ENCODE peak calls at places on chromosomes 7 and 10, in seven cellular contexts. U, E, F, T, N, C and Y are unnamed samples.

GRCh38 chr7:133081119-133081604 is 728 bp downstream of the CHCHD3 start:
- DNase-seq in N (peak; percentile 22), U (no peak), E (peak; percentile 26), T (no peak), C (peak; percentile 12), F (peak; percentile 21), Y (peak; percentile 38)

GRCh38 chr7:2537981-2538851 is 17.1 kb downstream of the BRAT1 start:
- DNase-seq in N (no peak), C (no peak), T (no peak), U (no peak), E (no peak), F (peak; percentile 30), Y (no peak)

GRCh38 chr10:88934900-88935672 is 17.5 kb downstream of the ACTA2 start:
- DNase-seq in N (peak; percentile 78), T (peak; percentile 76), U (peak; percentile 82), F (peak; percentile 70), E (peak; percentile 67), C (peak; percentile 92), Y (peak; percentile 84)

GRCh38 chr10:1556496-1556895 is 180.8 kb downstream of the ADARB2 start:
- DNase-seq in U (no peak), T (no peak), E (no peak), C (no peak), F (no peak), N (no peak), Y (no peak)

GRCh38 chr10:132444877-132445351 is 47.9 kb downstream of the PWWP2B start:
- DNase-seq in E (no peak), U (no peak), T (no peak), F (no peak), C (no peak), N (no peak), Y (no peak)

GRCh38 chr7:81013036-81013435 is 94.2 kb upstream of the SEMA3C start:
- DNase-seq in U (peak; percentile 80), F (no peak), N (no peak), E (no peak), T (peak; percentile 63), C (peak; percentile 89), Y (no peak)

GRCh38 chr7:72099784-72100183 is 312.4 kb downstream of the CALN1 start:
- DNase-seq in U (peak; percentile 91), T (no peak), C (peak; percentile 0), F (no peak), E (no peak), N (no peak), Y (no peak)

GRCh38 chr7:37908221-37908788 is 8.3 kb downstream of the SFRP4 start:
- DNase-seq in U (peak; percentile 89), F (no peak), C (peak; percentile 92), T (peak; percentile 99), E (no peak), N (no peak), Y (no peak)

GRCh38 chr7:947391-948210 is 6.9 kb downstream of the ADAP1 start:
- DNase-seq in U (no peak), T (no peak), C (no peak), F (no peak), N (no peak), E (peak; percentile 8), Y (no peak)

GRCh38 chr7:45088821-45089313 is at the start of gene NACAD:
- DNase-seq in U (no peak), E (peak; percentile 53), T (peak; percentile 28), C (no peak), N (no peak), F (peak; percentile 42), Y (no peak)

GRCh38 chr10:89115876-89116627 is 91.1 kb downstream of the CH25H start:
- DNase-seq in U (peak; percentile 81), T (peak; percentile 79), F (no peak), N (no peak), E (no peak), C (peak; percentile 93), Y (no peak)

GRCh38 chr7:11605749-11606148 is 226.2 kb downstream of the THSD7A start:
- DNase-seq in N (no peak), T (no peak), U (no peak), F (no peak), C (no peak), E (no peak), Y (no peak)

GRCh38 chr10:24951201-24952145 is 933 bp downstream of the PRTFDC1 start:
- DNase-seq in T (peak; percentile 34), N (peak; percentile 12), C (peak; percentile 26), E (no peak), F (peak; percentile 23), U (peak; percentile 53), Y (peak; percentile 54)

GRCh38 chr10:49334993-49335972 is 36.3 kb downstream of the C10orf71 start:
- DNase-seq in N (no peak), C (no peak), U (no peak), E (no peak), T (no peak), F (no peak), Y (no peak)

GRCh38 chr10:114304566-114305421 is 65.7 kb downstream of the VWA2 start:
- DNase-seq in N (peak; percentile 53), T (no peak), U (no peak), E (peak; percentile 40), F (peak; percentile 81), C (no peak), Y (peak; percentile 74)

GRCh38 chr10:51960494-51960895 is 261.1 kb upstream of the CSTF2T start:
- DNase-seq in C (peak; percentile 78), F (no peak), U (peak; percentile 88), N (no peak), T (peak; percentile 22), E (no peak), Y (no peak)

GRCh38 chr7:11082552-11083213 is 109.0 kb downstream of the PHF14 start:
- DNase-seq in E (no peak), U (peak; percentile 2), F (no peak), T (peak; percentile 10), C (peak; percentile 6), N (no peak), Y (no peak)

GRCh38 chr7:82331234-82331633 is 112.3 kb downstream of the CACNA2D1 start:
- DNase-seq in U (peak; percentile 42), C (no peak), F (no peak), T (no peak), E (no peak), N (no peak), Y (no peak)

GRCh38 chr10:86798636-86799035 is 42.2 kb downstream of the BMPR1A start:
- DNase-seq in T (peak; percentile 41), N (no peak), E (no peak), U (peak; percentile 56), C (no peak), F (no peak), Y (no peak)

GRCh38 chr7:34187908-34188307 is 282.6 kb downstream of the BMPER start:
- DNase-seq in C (peak; percentile 25), F (no peak), N (no peak), U (no peak), T (peak; percentile 16), E (no peak), Y (no peak)

GRCh38 chr7:22629056-22629455 is 97.9 kb upstream of the IL6 start:
- DNase-seq in C (no peak), N (no peak), F (no peak), T (peak; percentile 22), U (peak; percentile 16), E (no peak), Y (no peak)

GRCh38 chr7:21367081-21367480 is 60.8 kb upstream of the SP4 start:
- DNase-seq in C (no peak), E (no peak), N (no peak), U (no peak), F (no peak), T (no peak), Y (no peak)

GRCh38 chr10:92787557-92788152 is 60.7 kb upstream of the EXOC6 start:
- DNase-seq in F (no peak), U (no peak), T (no peak), C (no peak), E (no peak), N (no peak), Y (no peak)

GRCh38 chr7:3042861-3043489 is 692 bp downstream of the CARD11 start:
- DNase-seq in F (peak; percentile 82), N (peak; percentile 70), C (no peak), E (no peak), T (no peak), U (no peak), Y (peak; percentile 89)

GRCh38 chr7:149714910-149715471 is 58.4 kb downstream of the ZNF467 start:
- DNase-seq in E (no peak), F (peak; percentile 54), C (no peak), U (peak; percentile 11), N (peak; percentile 52), T (peak; percentile 21), Y (peak; percentile 50)

GRCh38 chr10:1151071-1152033 is 95.2 kb downstream of the WDR37 start:
- DNase-seq in U (no peak), C (peak; percentile 12), E (no peak), T (no peak), N (no peak), F (no peak), Y (no peak)

GRCh38 chr7:140638311-140638791 is 2.3 kb downstream of the DENND2A start:
- DNase-seq in T (peak; percentile 54), C (peak; percentile 68), E (no peak), U (peak; percentile 87), N (no peak), F (no peak), Y (no peak)

GRCh38 chr10:115948415-115948814 is 324.6 kb downstream of the GFRA1 start:
- DNase-seq in C (peak; percentile 35), F (no peak), E (no peak), U (peak; percentile 72), N (no peak), T (peak; percentile 44), Y (no peak)

GRCh38 chr7:107854989-107855388 is 36.0 kb upstream of the DLD start:
- DNase-seq in T (peak; percentile 19), U (peak; percentile 10), F (no peak), E (no peak), C (peak; percentile 57), N (no peak), Y (no peak)

GRCh38 chr10:114245128-114245791 is 6.2 kb downstream of the VWA2 start:
- DNase-seq in F (no peak), N (no peak), E (no peak), U (no peak), C (no peak), T (no peak), Y (no peak)